ENCODE peak calls at places on chromosome 15, in seven cellular contexts. Y is WERI-Rb-1, C is fibroblast of lung, B is fibroblast of pulmonary artery, S is cardiac muscle cell, R is IMR-90, Q is NB4. E is an unnamed sample.
A peak's percentile ranks its signal among the peaks of the same experiment; 100 is the strongest.

GRCh38 chr15:38706956-38707355 is 142.3 kb upstream of the RASGRP1 start:
- DNase-seq in Y (no peak), C (no peak), B (no peak), S (no peak), R (no peak), Q (no peak), E (no peak)

GRCh38 chr15:80403712-80404056 is 498 bp upstream of the ARNT2 start:
- DNase-seq in Y (peak; percentile 58), C (peak; percentile 30), B (no peak), S (peak; percentile 64), R (no peak), Q (no peak), E (no peak)

GRCh38 chr15:40282144-40282869 is 557 bp downstream of the ANKRD63 start:
- DNase-seq in Y (peak; percentile 69), C (peak; percentile 24), B (no peak), S (peak; percentile 60), R (no peak), Q (peak; percentile 73), E (peak; percentile 56)

GRCh38 chr15:39594764-39595620 is 14.1 kb downstream of the THBS1 start:
- DNase-seq in Y (no peak), C (peak; percentile 63), B (peak; percentile 44), S (no peak), R (peak; percentile 57), Q (no peak), E (no peak)

GRCh38 chr15:90886291-90886614 is 1.9 kb downstream of the FES start:
- DNase-seq in Y (no peak), C (no peak), B (no peak), S (no peak), R (no peak), Q (no peak), E (no peak)

GRCh38 chr15:82849556-82850241 is 40.3 kb downstream of the WHAMM start:
- DNase-seq in Y (peak; percentile 90), C (peak; percentile 81), B (peak; percentile 87), S (peak; percentile 90), R (peak; percentile 74), Q (peak; percentile 82), E (peak; percentile 38)

GRCh38 chr15:101612676-101613075 is 39.5 kb downstream of the TM2D3 start:
- DNase-seq in Y (no peak), C (no peak), B (no peak), S (no peak), R (no peak), Q (no peak), E (no peak)

GRCh38 chr15:93239993-93240392 is 151.0 kb upstream of the RGMA start:
- DNase-seq in Y (no peak), C (no peak), B (no peak), S (no peak), R (no peak), Q (no peak), E (no peak)

GRCh38 chr15:69468241-69469121 is 15.9 kb downstream of the RPLP1 start:
- DNase-seq in Y (no peak), C (peak; percentile 92), B (peak; percentile 33), S (no peak), R (peak; percentile 87), Q (peak; percentile 89), E (peak; percentile 85)

GRCh38 chr15:64006642-64007041 is 39.6 kb downstream of the DAPK2 start:
- DNase-seq in Y (no peak), C (no peak), B (no peak), S (no peak), R (no peak), Q (no peak), E (no peak)

GRCh38 chr15:25862087-25862468 is 1.0 kb downstream of the ATP10A start:
- DNase-seq in Y (no peak), C (peak; percentile 29), B (no peak), S (no peak), R (peak; percentile 33), Q (no peak), E (no peak)

GRCh38 chr15:36577082-36577481 is 2.3 kb upstream of the CDIN1 start:
- DNase-seq in Y (no peak), C (no peak), B (no peak), S (peak; percentile 82), R (no peak), Q (no peak), E (no peak)

GRCh38 chr15:29616512-29616911 is 205.8 kb downstream of the TJP1 start:
- DNase-seq in Y (no peak), C (no peak), B (no peak), S (no peak), R (peak; percentile 4), Q (no peak), E (no peak)

GRCh38 chr15:101267320-101268104 is 9.8 kb downstream of the SELENOS start:
- DNase-seq in Y (no peak), C (peak; percentile 94), B (peak; percentile 72), S (no peak), R (peak; percentile 91), Q (peak; percentile 29), E (no peak)

GRCh38 chr15:88742161-88742560 is 61.1 kb upstream of the ACAN start:
- DNase-seq in Y (no peak), C (no peak), B (no peak), S (no peak), R (no peak), Q (no peak), E (no peak)

GRCh38 chr15:78866824-78867223 is 5.9 kb upstream of the MORF4L1 start:
- DNase-seq in Y (no peak), C (no peak), B (no peak), S (no peak), R (no peak), Q (no peak), E (no peak)

GRCh38 chr15:29811691-29812383 is 10.4 kb downstream of the TJP1 start:
- DNase-seq in Y (no peak), C (no peak), B (no peak), S (no peak), R (no peak), Q (no peak), E (no peak)

GRCh38 chr15:64987136-64987535 is 2.6 kb downstream of the SPG21 start:
- DNase-seq in Y (no peak), C (no peak), B (no peak), S (no peak), R (no peak), Q (no peak), E (no peak)

GRCh38 chr15:66850078-66850991 is 148.3 kb downstream of the SMAD6 start:
- DNase-seq in Y (no peak), C (no peak), B (no peak), S (peak; percentile 96), R (no peak), Q (no peak), E (no peak)

GRCh38 chr15:39248204-39248603 is 332.7 kb upstream of the THBS1 start:
- DNase-seq in Y (no peak), C (peak; percentile 89), B (peak; percentile 97), S (no peak), R (peak; percentile 88), Q (no peak), E (no peak)

GRCh38 chr15:100133001-100133400 is 208.8 kb downstream of the ADAMTS17 start:
- DNase-seq in Y (no peak), C (no peak), B (no peak), S (no peak), R (no peak), Q (no peak), E (no peak)

GRCh38 chr15:100129677-100130076 is 212.1 kb downstream of the ADAMTS17 start:
- DNase-seq in Y (no peak), C (no peak), B (no peak), S (no peak), R (no peak), Q (no peak), E (no peak)

GRCh38 chr15:100132309-100132708 is 209.5 kb downstream of the ADAMTS17 start:
- DNase-seq in Y (no peak), C (no peak), B (no peak), S (no peak), R (no peak), Q (no peak), E (no peak)

GRCh38 chr15:100133981-100134711 is 207.6 kb downstream of the ADAMTS17 start:
- DNase-seq in Y (no peak), C (no peak), B (no peak), S (no peak), R (no peak), Q (no peak), E (no peak)

GRCh38 chr15:100131321-100132224 is 210.2 kb downstream of the ADAMTS17 start:
- DNase-seq in Y (no peak), C (peak; percentile 71), B (peak; percentile 55), S (peak; percentile 37), R (peak; percentile 39), Q (no peak), E (no peak)
- TF ChIP-seq CTCF in Y (no peak), C (peak; percentile 43), B (peak; percentile 48), S (peak; percentile 72), R (peak; percentile 43), Q (no peak), E (no peak)

GRCh38 chr15:74838117-74838516 is 4.8 kb downstream of the ULK3 start:
- DNase-seq in Y (no peak), C (no peak), B (no peak), S (no peak), R (no peak), Q (no peak), E (no peak)
- TF ChIP-seq CTCF in Y (no peak), C (no peak), B (no peak), S (no peak), R (no peak), Q (no peak), E (no peak)

GRCh38 chr15:98548172-98548971 is 100.0 kb upstream of the IGF1R start:
- DNase-seq in Y (no peak), C (peak; percentile 60), B (peak; percentile 62), S (peak; percentile 67), R (peak; percentile 73), Q (peak; percentile 63), E (peak; percentile 17)
- TF ChIP-seq CTCF in Y (no peak), C (peak; percentile 34), B (peak; percentile 6), S (peak; percentile 21), R (no peak), Q (no peak), E (no peak)

GRCh38 chr15:45397116-45397665 is 18.8 kb upstream of the GATM start:
- DNase-seq in Y (no peak), C (no peak), B (no peak), S (no peak), R (no peak), Q (no peak), E (no peak)

GRCh38 chr15:45394681-45395080 is 16.3 kb upstream of the GATM start:
- DNase-seq in Y (no peak), C (no peak), B (no peak), S (no peak), R (no peak), Q (no peak), E (no peak)

GRCh38 chr15:45391746-45392711 is 13.7 kb upstream of the GATM start:
- DNase-seq in Y (no peak), C (no peak), B (no peak), S (no peak), R (no peak), Q (peak; percentile 45), E (no peak)

GRCh38 chr15:45395956-45396355 is 17.6 kb upstream of the GATM start:
- DNase-seq in Y (no peak), C (no peak), B (no peak), S (no peak), R (no peak), Q (no peak), E (no peak)

DNA sequence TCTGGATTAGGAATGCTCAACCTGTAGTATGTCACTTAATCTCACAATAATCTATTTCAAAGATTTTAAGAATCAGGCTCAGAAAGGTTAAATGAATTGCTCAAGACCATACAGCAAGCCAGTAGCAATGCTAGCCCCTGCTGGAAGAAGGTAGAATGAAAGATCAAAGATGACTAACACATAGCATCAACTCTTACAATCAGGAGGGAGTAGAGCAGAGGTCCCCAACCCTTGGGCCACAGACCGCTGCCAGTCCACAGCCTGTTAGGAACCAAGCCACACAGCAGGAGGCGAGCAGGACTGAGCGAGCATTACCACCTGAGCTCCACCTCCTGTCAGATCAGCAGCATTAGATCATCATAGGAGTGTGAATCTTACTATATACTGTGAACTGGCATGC is 15.5 kb upstream of the GATM start:
- DNase-seq in Y (peak; percentile 16), C (no peak), B (no peak), S (no peak), R (no peak), Q (peak; percentile 12), E (no peak)
- TF ChIP-seq CTCF in Y (peak; percentile 29), C (no peak), B (peak; percentile 17), S (peak; percentile 21), R (peak; percentile 9), Q (no peak), E (no peak)